ENCODE peak calls at places on chromosomes 13 and 19, in ten cellular contexts. H, O, X, N, T, S, Q, I, B and D are unnamed samples.

GRCh38 chr19:32336259-32337111 is 8.9 kb upstream of the ZNF507 start:
- DNase-seq in I (no peak), N (no peak), H (no peak), B (no peak), X (peak; percentile 60), Q (no peak), O (no peak), S (no peak), T (no peak), D (no peak)

GRCh38 chr13:61466280-61466679 is 50.6 kb upstream of the PCDH20 start:
- DNase-seq in I (no peak), T (no peak), S (no peak), Q (no peak), N (no peak), X (peak; percentile 37), O (no peak), H (peak; percentile 4), B (no peak), D (no peak)

GRCh38 chr19:48445256-48445605 is 552 bp upstream of the GRWD1 start:
- DNase-seq in Q (peak; percentile 64), T (no peak), O (no peak), N (no peak), I (no peak), B (peak; percentile 47), S (no peak), H (no peak), X (peak; percentile 75), D (no peak)

GRCh38 chr13:74246398-74246975 is 112.3 kb upstream of the KLF12 start:
- DNase-seq in H (no peak), S (no peak), N (no peak), I (no peak), B (peak; percentile 69), Q (no peak), T (no peak), O (no peak), X (no peak), D (no peak)

GRCh38 chr13:105914637-105915036 is 620.8 kb downstream of the EFNB2 start:
- DNase-seq in T (no peak), H (no peak), N (no peak), S (no peak), B (no peak), O (no peak), Q (no peak), X (peak; percentile 42), I (no peak), D (peak; percentile 37)

GRCh38 chr13:101003566-101003965 is 329.0 kb upstream of the TMTC4 start:
- DNase-seq in X (no peak), S (no peak), H (no peak), Q (no peak), B (no peak), T (no peak), N (no peak), I (no peak), O (no peak), D (no peak)

GRCh38 chr19:54158812-54159351 is 639 bp downstream of the LENG1 start:
- DNase-seq in B (no peak), Q (no peak), N (no peak), O (no peak), T (no peak), I (no peak), S (no peak), X (peak; percentile 8), H (no peak), D (no peak)

GRCh38 chr19:5333581-5334365 is 6.8 kb downstream of the PTPRS start:
- DNase-seq in H (no peak), T (no peak), B (no peak), I (no peak), S (no peak), Q (no peak), X (no peak), N (no peak), O (no peak), D (no peak)

GRCh38 chr19:7870571-7871279 is 3.5 kb downstream of the PRR36 start:
- DNase-seq in O (no peak), N (peak; percentile 85), S (no peak), I (no peak), T (peak; percentile 71), B (peak; percentile 33), X (peak; percentile 91), Q (peak; percentile 88), H (no peak), D (no peak)

GRCh38 chr19:51702103-51702753 is 9.1 kb downstream of the SPACA6 start:
- DNase-seq in B (peak; percentile 67), X (peak; percentile 65), S (no peak), O (no peak), I (peak; percentile 91), H (peak; percentile 47), N (no peak), Q (peak; percentile 93), T (no peak), D (peak; percentile 96)

GRCh38 chr19:2428756-2429711 is 1.6 kb upstream of the TIMM13 start:
- DNase-seq in N (no peak), H (no peak), X (no peak), S (no peak), B (no peak), O (no peak), Q (no peak), T (no peak), I (no peak), D (no peak)

DNA sequence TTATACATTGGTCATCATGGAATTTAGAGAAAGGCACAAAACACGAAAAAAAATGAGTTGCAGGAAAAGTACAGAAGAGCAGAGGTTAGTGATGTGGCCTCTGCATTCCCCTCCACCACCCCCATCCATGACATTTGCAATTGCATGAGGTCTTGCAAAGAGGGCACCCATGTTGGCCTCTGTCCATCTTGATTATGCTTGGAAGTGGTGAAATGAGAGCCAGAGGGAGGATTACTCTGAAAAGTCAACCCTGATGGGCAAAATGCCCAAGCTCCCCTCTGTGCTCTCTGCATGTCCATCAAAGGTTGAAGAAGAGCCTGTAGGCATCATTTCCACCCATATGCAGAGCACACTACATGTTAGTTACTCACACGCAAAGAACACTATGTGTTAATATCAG is 71.5 kb downstream of the SLC15A1 start:
- DNase-seq in T (no peak), O (no peak), S (no peak), Q (no peak), X (no peak), B (no peak), I (no peak), N (no peak), H (no peak), D (no peak)
- H3K4me1 ChIP-seq in T (no peaks in the 10 kb centered on the region), O (no peaks in the 10 kb centered on the region), S (no peaks in the 10 kb centered on the region), Q (peaks cover under 1% of the 10 kb centered on the region), X (no peaks in the 10 kb centered on the region), B (no peaks in the 10 kb centered on the region), I (no peaks in the 10 kb centered on the region), N (peaks cover 1% of the 10 kb centered on the region), H (peaks cover under 1% of the 10 kb centered on the region), D (no peaks in the 10 kb centered on the region)

GRCh38 chr13:32530841-32531253 is 7.7 kb downstream of the N4BP2L2 start:
- DNase-seq in Q (no peak), O (no peak), X (no peak), T (no peak), B (peak; percentile 53), H (no peak), S (no peak), I (no peak), N (no peak), D (no peak)
- H3K4me1 ChIP-seq in Q (peaks cover 69% of the 10 kb centered on the region), O (peaks cover 66% of the 10 kb centered on the region), X (peaks cover 25% of the 10 kb centered on the region), T (no peaks in the 10 kb centered on the region), B (peaks cover 100% of the 10 kb centered on the region), H (no peaks in the 10 kb centered on the region), S (peaks cover 55% of the 10 kb centered on the region), I (peaks cover 36% of the 10 kb centered on the region), N (no peaks in the 10 kb centered on the region), D (peaks cover 87% of the 10 kb centered on the region)

DNA sequence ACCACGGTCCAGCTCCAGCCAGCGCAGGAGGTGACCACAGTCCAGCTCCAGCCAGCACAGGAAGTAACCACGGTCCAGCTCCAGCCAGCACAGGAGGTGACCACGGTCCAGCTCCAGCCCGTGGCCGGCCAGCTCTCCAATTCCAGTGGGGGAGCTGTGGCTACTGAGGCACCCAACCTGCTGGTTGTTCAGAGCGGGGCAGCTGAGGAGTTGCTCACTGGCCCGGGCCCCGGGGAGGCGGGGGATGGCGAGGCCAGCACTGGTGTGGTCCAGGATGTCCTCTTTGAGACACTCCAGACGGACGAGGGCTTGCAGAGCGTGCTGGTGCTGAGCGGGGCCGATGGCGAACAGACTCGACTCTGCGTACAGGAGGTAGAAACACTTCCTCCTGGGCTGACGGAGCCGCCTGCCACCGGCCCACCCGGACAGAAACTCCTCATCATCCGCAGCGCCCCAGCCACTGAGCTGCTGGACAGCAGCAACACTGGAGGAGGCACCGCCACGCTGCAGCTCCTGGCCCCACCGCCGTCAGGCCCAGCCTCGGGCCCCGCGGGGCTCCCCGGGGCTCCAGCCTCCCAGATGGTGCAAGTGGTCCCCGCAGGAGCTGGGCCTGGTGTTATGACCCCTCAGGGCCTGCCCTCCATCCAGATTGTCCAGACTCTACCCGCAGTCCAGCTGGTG is 1.2 kb upstream of the NAT14 start:
- DNase-seq in H (no peak), X (no peak), N (no peak), Q (peak; percentile 67), S (no peak), O (no peak), T (no peak), B (no peak), I (peak; percentile 58), D (no peak)
- H3K4me1 ChIP-seq in H (peaks cover 12% of the 10 kb centered on the region), X (peaks cover 23% of the 10 kb centered on the region), N (peaks cover 31% of the 10 kb centered on the region), Q (peaks cover 48% of the 10 kb centered on the region), S (peaks cover 13% of the 10 kb centered on the region), O (peaks cover 18% of the 10 kb centered on the region), T (peaks cover 50% of the 10 kb centered on the region), B (peaks cover 50% of the 10 kb centered on the region), I (peaks cover 9% of the 10 kb centered on the region), D (peaks cover 57% of the 10 kb centered on the region)

GRCh38 chr13:104816716-104817115 is 1718.7 kb downstream of the EFNB2 start:
- DNase-seq in Q (no peak), I (no peak), O (no peak), H (no peak), X (no peak), S (no peak), T (no peak), B (no peak), N (no peak), D (no peak)
- H3K4me1 ChIP-seq in Q (no peaks in the 10 kb centered on the region), I (no peaks in the 10 kb centered on the region), O (no peaks in the 10 kb centered on the region), H (no peaks in the 10 kb centered on the region), X (peaks cover 2% of the 10 kb centered on the region), S (no peaks in the 10 kb centered on the region), T (no peaks in the 10 kb centered on the region), B (no peaks in the 10 kb centered on the region), N (peaks cover 1% of the 10 kb centered on the region), D (no peaks in the 10 kb centered on the region)

GRCh38 chr19:46901701-46902401 is 41.1 kb downstream of the ARHGAP35 start:
- DNase-seq in O (no peak), H (no peak), T (no peak), Q (no peak), S (no peak), N (no peak), X (no peak), B (no peak), I (no peak), D (no peak)

GRCh38 chr19:46902402-46902766 is 41.6 kb downstream of the ARHGAP35 start:
- DNase-seq in X (no peak), O (no peak), B (no peak), Q (peak; percentile 40), H (no peak), S (no peak), T (no peak), I (no peak), N (no peak), D (no peak)

GRCh38 chr19:46903458-46903857 is 42.7 kb downstream of the ARHGAP35 start:
- DNase-seq in Q (no peak), H (no peak), O (no peak), S (no peak), B (no peak), I (no peak), N (no peak), X (no peak), T (no peak), D (no peak)

GRCh38 chr19:46898731-46899130 is 37.9 kb downstream of the ARHGAP35 start:
- DNase-seq in Q (peak; percentile 59), S (no peak), O (no peak), X (peak; percentile 21), H (no peak), I (no peak), N (no peak), B (peak; percentile 34), T (no peak), D (no peak)

GRCh38 chr19:46900341-46900740 is 39.5 kb downstream of the ARHGAP35 start:
- DNase-seq in O (no peak), B (no peak), H (no peak), X (no peak), N (no peak), I (no peak), S (no peak), T (no peak), Q (peak; percentile 24), D (no peak)
- H3K4me1 ChIP-seq in O (peaks cover 5% of the 10 kb centered on the region), B (peaks cover 72% of the 10 kb centered on the region), H (no peaks in the 10 kb centered on the region), X (peaks cover 47% of the 10 kb centered on the region), N (peaks cover 7% of the 10 kb centered on the region), I (peaks cover 25% of the 10 kb centered on the region), S (no peaks in the 10 kb centered on the region), T (peaks cover 60% of the 10 kb centered on the region), Q (peaks cover 58% of the 10 kb centered on the region), D (peaks cover 49% of the 10 kb centered on the region)